ENCODE peak calls at places on chromosomes 1 and 21, in ten cellular contexts. One of them, this sample, is unnamed.
A peak's percentile ranks its signal among the peaks of the same experiment; 100 is the strongest.

GRCh38 chr21:41147096-41147978 is 20.6 kb upstream of the BACE2 start:
- DNase-seq in WTC11: no peak
- DNase-seq in fibroblast of pulmonary artery: no peak
- DNase-seq in GM12865: no peak
- DNase-seq in Calu3: no peak
- DNase-seq in thoracic aorta: no peak
- DNase-seq in chondrocyte: no peak
- DNase-seq in RWPE1: no peak
- DNase-seq in neural crest cell: no peak
- DNase-seq in psoas muscle: no peak
- DNase-seq in this sample: no peak

GRCh38 chr1:164786980-164787833 is 228.2 kb downstream of the PBX1 start:
- DNase-seq in WTC11: peak; percentile 85
- DNase-seq in fibroblast of pulmonary artery: peak; percentile 85
- DNase-seq in GM12865: peak; percentile 72
- DNase-seq in Calu3: peak; percentile 81
- DNase-seq in thoracic aorta: peak; percentile 41
- DNase-seq in chondrocyte: no peak
- DNase-seq in RWPE1: peak; percentile 81
- DNase-seq in neural crest cell: peak; percentile 79
- DNase-seq in psoas muscle: peak; percentile 83
- DNase-seq in this sample: peak; percentile 31

GRCh38 chr1:167263784-167264464 is 43.2 kb downstream of the POU2F1 start:
- DNase-seq in WTC11: no peak
- DNase-seq in fibroblast of pulmonary artery: no peak
- DNase-seq in GM12865: peak; percentile 21
- DNase-seq in Calu3: no peak
- DNase-seq in thoracic aorta: no peak
- DNase-seq in chondrocyte: no peak
- DNase-seq in RWPE1: no peak
- DNase-seq in neural crest cell: no peak
- DNase-seq in psoas muscle: no peak
- DNase-seq in this sample: no peak

GRCh38 chr1:9728451-9729295 is 77.1 kb downstream of the PIK3CD start:
- DNase-seq in WTC11: no peak
- DNase-seq in fibroblast of pulmonary artery: no peak
- DNase-seq in GM12865: no peak
- DNase-seq in Calu3: no peak
- DNase-seq in thoracic aorta: no peak
- DNase-seq in chondrocyte: no peak
- DNase-seq in RWPE1: no peak
- DNase-seq in neural crest cell: no peak
- DNase-seq in psoas muscle: no peak
- DNase-seq in this sample: peak; percentile 53

GRCh38 chr1:220370041-220370700 is 97.9 kb upstream of the RAB3GAP2 start:
- DNase-seq in WTC11: no peak
- DNase-seq in fibroblast of pulmonary artery: no peak
- DNase-seq in GM12865: no peak
- DNase-seq in Calu3: peak; percentile 48
- DNase-seq in thoracic aorta: no peak
- DNase-seq in chondrocyte: no peak
- DNase-seq in RWPE1: peak; percentile 99
- DNase-seq in neural crest cell: no peak
- DNase-seq in psoas muscle: peak; percentile 22
- DNase-seq in this sample: no peak

GRCh38 chr1:40059292-40059959 is 18.9 kb downstream of the CAP1 start:
- DNase-seq in WTC11: peak; percentile 53
- DNase-seq in fibroblast of pulmonary artery: peak; percentile 88
- DNase-seq in GM12865: peak; percentile 57
- DNase-seq in Calu3: peak; percentile 5
- DNase-seq in thoracic aorta: no peak
- DNase-seq in chondrocyte: no peak
- DNase-seq in RWPE1: peak; percentile 33
- DNase-seq in neural crest cell: no peak
- DNase-seq in psoas muscle: no peak
- DNase-seq in this sample: no peak

GRCh38 chr1:40153073-40153770 is 8.0 kb upstream of the RLF start:
- DNase-seq in WTC11: no peak
- DNase-seq in fibroblast of pulmonary artery: peak; percentile 82
- DNase-seq in GM12865: peak; percentile 83
- DNase-seq in Calu3: no peak
- DNase-seq in thoracic aorta: no peak
- DNase-seq in chondrocyte: no peak
- DNase-seq in RWPE1: peak; percentile 16
- DNase-seq in neural crest cell: peak; percentile 16
- DNase-seq in psoas muscle: no peak
- DNase-seq in this sample: no peak

GRCh38 chr1:157001304-157001703 is 44.2 kb downstream of the ARHGEF11 start:
- DNase-seq in WTC11: no peak
- DNase-seq in fibroblast of pulmonary artery: peak; percentile 12
- DNase-seq in GM12865: no peak
- DNase-seq in Calu3: no peak
- DNase-seq in thoracic aorta: no peak
- DNase-seq in chondrocyte: no peak
- DNase-seq in RWPE1: no peak
- DNase-seq in neural crest cell: no peak
- DNase-seq in psoas muscle: no peak
- DNase-seq in this sample: no peak

GRCh38 chr21:42539342-42539741 is 25.7 kb downstream of the SLC37A1 start:
- DNase-seq in WTC11: no peak
- DNase-seq in fibroblast of pulmonary artery: no peak
- DNase-seq in GM12865: no peak
- DNase-seq in Calu3: no peak
- DNase-seq in thoracic aorta: no peak
- DNase-seq in chondrocyte: no peak
- DNase-seq in RWPE1: no peak
- DNase-seq in neural crest cell: no peak
- DNase-seq in psoas muscle: no peak
- DNase-seq in this sample: no peak

GRCh38 chr21:38351176-38351959 is 94.6 kb downstream of the KCNJ15 start:
- DNase-seq in WTC11: no peak
- DNase-seq in fibroblast of pulmonary artery: no peak
- DNase-seq in GM12865: no peak
- DNase-seq in Calu3: no peak
- DNase-seq in thoracic aorta: no peak
- DNase-seq in chondrocyte: no peak
- DNase-seq in RWPE1: no peak
- DNase-seq in neural crest cell: no peak
- DNase-seq in psoas muscle: no peak
- DNase-seq in this sample: no peak

GRCh38 chr1:214658785-214659184 is 55.8 kb downstream of the CENPF start:
- DNase-seq in WTC11: peak; percentile 14
- DNase-seq in fibroblast of pulmonary artery: peak; percentile 48
- DNase-seq in GM12865: no peak
- DNase-seq in Calu3: peak; percentile 7
- DNase-seq in thoracic aorta: no peak
- DNase-seq in chondrocyte: no peak
- DNase-seq in RWPE1: no peak
- DNase-seq in neural crest cell: no peak
- DNase-seq in psoas muscle: no peak
- DNase-seq in this sample: no peak

GRCh38 chr1:221166559-221167318 is 287.5 kb downstream of the HLX start:
- DNase-seq in WTC11: no peak
- DNase-seq in fibroblast of pulmonary artery: no peak
- DNase-seq in GM12865: peak; percentile 63
- DNase-seq in Calu3: no peak
- DNase-seq in thoracic aorta: no peak
- DNase-seq in chondrocyte: no peak
- DNase-seq in RWPE1: no peak
- DNase-seq in neural crest cell: no peak
- DNase-seq in psoas muscle: no peak
- DNase-seq in this sample: no peak

GRCh38 chr1:2840036-2840809 is 38.7 kb upstream of the TTC34 start:
- DNase-seq in WTC11: peak; percentile 40
- DNase-seq in fibroblast of pulmonary artery: no peak
- DNase-seq in GM12865: peak; percentile 1
- DNase-seq in Calu3: no peak
- DNase-seq in thoracic aorta: no peak
- DNase-seq in chondrocyte: peak; percentile 59
- DNase-seq in RWPE1: no peak
- DNase-seq in neural crest cell: no peak
- DNase-seq in psoas muscle: peak; percentile 11
- DNase-seq in this sample: peak; percentile 68

GRCh38 chr21:26966978-26967913 is at the start of gene ADAMTS5:
- DNase-seq in WTC11: peak; percentile 58
- DNase-seq in fibroblast of pulmonary artery: peak; percentile 64
- DNase-seq in GM12865: no peak
- DNase-seq in Calu3: no peak
- DNase-seq in thoracic aorta: no peak
- DNase-seq in chondrocyte: peak; percentile 93
- DNase-seq in RWPE1: peak; percentile 10
- DNase-seq in neural crest cell: peak; percentile 37
- DNase-seq in psoas muscle: peak; percentile 68
- DNase-seq in this sample: no peak

GRCh38 chr21:45269861-45270260 is 17.8 kb downstream of the POFUT2 start:
- DNase-seq in WTC11: no peak
- DNase-seq in fibroblast of pulmonary artery: no peak
- DNase-seq in GM12865: no peak
- DNase-seq in Calu3: no peak
- DNase-seq in thoracic aorta: no peak
- DNase-seq in chondrocyte: peak; percentile 89
- DNase-seq in RWPE1: no peak
- DNase-seq in neural crest cell: no peak
- DNase-seq in psoas muscle: no peak
- DNase-seq in this sample: no peak
- TF ChIP-seq CTCF in WTC11: no peak
- TF ChIP-seq CTCF in fibroblast of pulmonary artery: no peak
- TF ChIP-seq CTCF in GM12865: no peak
- TF ChIP-seq CTCF in Calu3: no peak
- TF ChIP-seq CTCF in thoracic aorta: no peak
- TF ChIP-seq CTCF in chondrocyte: no peak
- TF ChIP-seq CTCF in RWPE1: no peak
- TF ChIP-seq CTCF in neural crest cell: no peak
- TF ChIP-seq CTCF in psoas muscle: no peak
- TF ChIP-seq CTCF in this sample: no peak

GRCh38 chr1:213561870-213562269 is 425.9 kb upstream of the PROX1 start:
- DNase-seq in WTC11: no peak
- DNase-seq in fibroblast of pulmonary artery: no peak
- DNase-seq in GM12865: no peak
- DNase-seq in Calu3: no peak
- DNase-seq in thoracic aorta: no peak
- DNase-seq in chondrocyte: no peak
- DNase-seq in RWPE1: no peak
- DNase-seq in neural crest cell: no peak
- DNase-seq in psoas muscle: no peak
- DNase-seq in this sample: no peak

GRCh38 chr1:213568929-213569815 is 418.6 kb upstream of the PROX1 start:
- DNase-seq in WTC11: no peak
- DNase-seq in fibroblast of pulmonary artery: no peak
- DNase-seq in GM12865: no peak
- DNase-seq in Calu3: no peak
- DNase-seq in thoracic aorta: no peak
- DNase-seq in chondrocyte: no peak
- DNase-seq in RWPE1: no peak
- DNase-seq in neural crest cell: no peak
- DNase-seq in psoas muscle: no peak
- DNase-seq in this sample: no peak

GRCh38 chr1:213569816-213570150 is 418.0 kb upstream of the PROX1 start:
- DNase-seq in WTC11: no peak
- DNase-seq in fibroblast of pulmonary artery: no peak
- DNase-seq in GM12865: no peak
- DNase-seq in Calu3: no peak
- DNase-seq in thoracic aorta: no peak
- DNase-seq in chondrocyte: no peak
- DNase-seq in RWPE1: no peak
- DNase-seq in neural crest cell: no peak
- DNase-seq in psoas muscle: no peak
- DNase-seq in this sample: no peak

GRCh38 chr1:213560226-213560625 is 427.5 kb upstream of the PROX1 start:
- DNase-seq in WTC11: no peak
- DNase-seq in fibroblast of pulmonary artery: no peak
- DNase-seq in GM12865: no peak
- DNase-seq in Calu3: no peak
- DNase-seq in thoracic aorta: no peak
- DNase-seq in chondrocyte: no peak
- DNase-seq in RWPE1: no peak
- DNase-seq in neural crest cell: no peak
- DNase-seq in psoas muscle: no peak
- DNase-seq in this sample: no peak

DNA sequence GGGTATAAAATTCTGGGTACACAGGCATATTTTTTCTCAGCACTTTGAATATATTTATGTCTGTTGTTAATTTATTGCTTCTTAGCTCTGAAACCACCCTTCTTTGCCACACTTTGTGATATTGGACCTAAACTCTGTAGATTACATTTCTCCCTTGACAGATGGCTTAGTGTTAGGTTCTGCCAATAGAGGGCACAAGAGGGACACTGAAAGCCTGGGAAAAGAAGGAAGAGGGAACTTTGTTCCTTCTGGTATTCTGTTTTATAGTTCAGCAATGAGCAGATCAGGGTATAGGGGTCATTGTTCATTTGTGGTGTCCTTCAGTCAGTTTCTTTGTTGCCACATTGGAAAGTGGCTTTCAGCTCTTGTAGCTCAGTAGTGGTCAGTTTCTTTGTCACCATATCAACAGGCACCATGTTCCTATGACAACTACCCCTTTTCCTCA is 423.5 kb upstream of the PROX1 start:
- DNase-seq in WTC11: no peak
- DNase-seq in fibroblast of pulmonary artery: no peak
- DNase-seq in GM12865: no peak
- DNase-seq in Calu3: peak; percentile 24
- DNase-seq in thoracic aorta: no peak
- DNase-seq in chondrocyte: no peak
- DNase-seq in RWPE1: no peak
- DNase-seq in neural crest cell: no peak
- DNase-seq in psoas muscle: no peak
- DNase-seq in this sample: no peak
- TF ChIP-seq CTCF in WTC11: peak; percentile 47
- TF ChIP-seq CTCF in fibroblast of pulmonary artery: peak; percentile 7
- TF ChIP-seq CTCF in GM12865: peak; percentile 21
- TF ChIP-seq CTCF in Calu3: peak; percentile 18
- TF ChIP-seq CTCF in thoracic aorta: no peak
- TF ChIP-seq CTCF in chondrocyte: peak; percentile 24
- TF ChIP-seq CTCF in RWPE1: peak; percentile 7
- TF ChIP-seq CTCF in neural crest cell: peak; percentile 50
- TF ChIP-seq CTCF in psoas muscle: peak; percentile 18
- TF ChIP-seq CTCF in this sample: no peak

DNA sequence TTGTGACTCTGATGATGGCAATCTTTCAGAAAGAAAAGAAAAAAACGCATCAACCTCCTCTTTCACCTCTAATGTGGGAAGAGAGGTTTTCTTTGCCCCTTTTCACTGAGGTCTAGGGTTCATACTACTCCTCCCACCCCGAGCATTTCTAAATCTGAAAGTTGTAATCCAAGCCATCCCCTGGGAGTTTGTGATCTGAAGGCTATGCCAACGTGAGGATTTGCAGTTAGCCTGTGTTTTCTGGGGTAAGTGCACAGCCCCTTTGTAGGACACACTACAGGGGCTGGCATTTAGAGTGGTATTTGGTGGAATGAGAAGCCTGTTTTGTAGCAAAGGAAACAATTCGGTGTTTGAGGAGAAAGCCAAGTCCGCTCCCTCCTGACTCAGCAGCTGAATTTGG is 1.8 kb downstream of the PCP4L1 start:
- DNase-seq in WTC11: no peak
- DNase-seq in fibroblast of pulmonary artery: no peak
- DNase-seq in GM12865: no peak
- DNase-seq in Calu3: no peak
- DNase-seq in thoracic aorta: no peak
- DNase-seq in chondrocyte: no peak
- DNase-seq in RWPE1: no peak
- DNase-seq in neural crest cell: no peak
- DNase-seq in psoas muscle: no peak
- DNase-seq in this sample: no peak
- TF ChIP-seq CTCF in WTC11: no peak
- TF ChIP-seq CTCF in fibroblast of pulmonary artery: no peak
- TF ChIP-seq CTCF in GM12865: no peak
- TF ChIP-seq CTCF in Calu3: no peak
- TF ChIP-seq CTCF in thoracic aorta: no peak
- TF ChIP-seq CTCF in chondrocyte: no peak
- TF ChIP-seq CTCF in RWPE1: no peak
- TF ChIP-seq CTCF in neural crest cell: no peak
- TF ChIP-seq CTCF in psoas muscle: no peak
- TF ChIP-seq CTCF in this sample: no peak

GRCh38 chr1:117113199-117113598 is 8.3 kb downstream of the TRIM45 start:
- DNase-seq in WTC11: no peak
- DNase-seq in fibroblast of pulmonary artery: no peak
- DNase-seq in GM12865: no peak
- DNase-seq in Calu3: no peak
- DNase-seq in thoracic aorta: no peak
- DNase-seq in chondrocyte: no peak
- DNase-seq in RWPE1: no peak
- DNase-seq in neural crest cell: no peak
- DNase-seq in psoas muscle: no peak
- DNase-seq in this sample: no peak
- TF ChIP-seq CTCF in WTC11: no peak
- TF ChIP-seq CTCF in fibroblast of pulmonary artery: no peak
- TF ChIP-seq CTCF in GM12865: no peak
- TF ChIP-seq CTCF in Calu3: no peak
- TF ChIP-seq CTCF in thoracic aorta: no peak
- TF ChIP-seq CTCF in chondrocyte: no peak
- TF ChIP-seq CTCF in RWPE1: no peak
- TF ChIP-seq CTCF in neural crest cell: no peak
- TF ChIP-seq CTCF in psoas muscle: no peak
- TF ChIP-seq CTCF in this sample: no peak

This sample was measured in CD8-positive, alpha-beta T cell.